ENCODE peak calls at places on chromosome 19, in five cellular contexts. N is adrenal gland, E is transverse colon, X is BJ, Y is fibroblast of mammary gland. D is an unnamed sample.

GRCh38 chr19:34018546-34018945 is 153.8 kb upstream of the LSM14A start:
- DNase-seq in E (no peak), N (no peak), Y (no peak), X (no peak), D (no peak)

GRCh38 chr19:16073481-16073880 is 2.8 kb upstream of the TPM4 start:
- DNase-seq in Y (no peak), N (no peak), E (peak), X (no peak), D (no peak)

GRCh38 chr19:43470288-43470687 is 4.9 kb upstream of the LYPD3 start:
- DNase-seq in X (peak), N (no peak), E (no peak), Y (peak), D (no peak)

GRCh38 chr19:16829822-16830289 is 658 bp downstream of the SIN3B start:
- DNase-seq in X (no peak), E (no peak), N (no peak), Y (no peak), D (no peak)

GRCh38 chr19:1171755-1172352 is 2.2 kb downstream of the SBNO2 start:
- DNase-seq in E (no peak), X (no peak), Y (no peak), N (peak), D (no peak)

GRCh38 chr19:35874392-35874930 is 6.1 kb downstream of the APLP1 start:
- DNase-seq in E (no peak), Y (no peak), N (no peak), X (no peak), D (no peak)

GRCh38 chr19:1041835-1042685 is 2.2 kb downstream of the ABCA7 start:
- DNase-seq in E (peak), X (no peak), Y (peak), N (no peak), D (no peak)

GRCh38 chr19:39516270-39516669 is 1.3 kb downstream of the SELENOV start:
- DNase-seq in Y (no peak), E (no peak), X (no peak), N (no peak), D (no peak)

GRCh38 chr19:13229246-13229645 is 79.0 kb downstream of the IER2 start:
- DNase-seq in E (no peak), X (no peak), Y (no peak), N (no peak), D (no peak)

GRCh38 chr19:16520986-16521624 is 21.1 kb downstream of the CHERP start:
- DNase-seq in E (no peak), Y (no peak), X (no peak), N (no peak), D (no peak)

GRCh38 chr19:3617463-3617862 is 9.1 kb downstream of the CACTIN start:
- DNase-seq in Y (no peak), X (no peak), E (peak), N (no peak), D (no peak)

GRCh38 chr19:21604941-21605548 is 99.6 kb downstream of the ZNF429 start:
- DNase-seq in E (no peak), N (peak), Y (no peak), X (no peak), D (no peak)

GRCh38 chr19:34990578-34991192 is 9.4 kb upstream of the GRAMD1A start:
- DNase-seq in Y (no peak), N (no peak), X (no peak), E (no peak), D (no peak)

GRCh38 chr19:3547301-3547731 is 8.3 kb downstream of the TEKTIP1 start:
- DNase-seq in E (no peak), X (no peak), N (no peak), Y (peak), D (no peak)

GRCh38 chr19:50794074-50794777 is 4.0 kb downstream of the ACP4 start:
- DNase-seq in X (no peak), E (peak), N (no peak), Y (peak), D (no peak)

GRCh38 chr19:47608074-47608907 is 643 bp upstream of the BICRA start:
- DNase-seq in E (peak), X (peak), N (peak), Y (peak), D (peak)
- TF ChIP-seq CTCF in E (peak), X (peak), N (peak), Y (peak), D (no peak)

DNA sequence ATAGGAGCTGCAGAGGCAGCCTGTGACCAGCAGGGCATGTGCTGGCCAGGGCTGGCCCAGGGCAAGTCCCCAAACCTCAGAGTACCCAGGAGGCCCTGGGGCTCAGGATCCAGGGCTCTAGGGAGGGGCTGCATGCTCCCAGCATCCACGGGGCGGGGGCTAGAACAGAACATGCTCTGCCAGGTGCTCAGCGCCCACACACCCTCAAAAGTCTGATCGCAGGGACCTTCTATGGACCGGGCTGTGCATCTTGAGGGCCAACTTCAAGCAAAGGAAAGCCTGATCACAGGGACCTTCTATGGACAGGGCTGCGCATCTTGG is 33.5 kb downstream of the ELL start:
- DNase-seq in N (no peak), E (no peak), X (no peak), Y (no peak), D (no peak)
- TF ChIP-seq CTCF in N (no peak), E (no peak), X (peak), Y (peak), D (no peak)

GRCh38 chr19:23822735-23823134 is 64.0 kb upstream of the ZNF681 start:
- DNase-seq in X (no peak), N (no peak), E (no peak), Y (no peak), D (no peak)

DNA sequence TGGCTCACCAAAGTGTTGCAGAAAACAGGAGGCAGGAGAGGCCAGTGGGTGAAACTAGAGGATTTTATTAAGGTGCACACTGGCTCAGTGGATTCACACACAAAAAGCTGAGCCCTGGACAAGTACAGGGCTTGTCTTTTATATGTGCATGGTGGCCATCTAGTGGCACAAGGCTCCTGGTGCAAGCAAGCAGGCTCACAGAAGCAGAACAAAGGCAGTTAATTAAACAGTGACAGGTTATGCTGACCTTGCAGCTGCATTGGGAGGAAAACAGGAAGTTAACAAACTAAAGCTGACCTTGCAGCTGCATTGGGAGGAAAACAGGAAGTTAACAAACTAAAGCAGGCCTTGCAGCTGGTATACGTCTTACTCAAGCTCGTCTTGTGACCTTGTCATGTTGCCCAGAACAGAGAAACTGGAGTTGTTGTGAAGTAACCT is 65.3 kb upstream of the ZNF681 start:
- DNase-seq in E (peak), Y (peak), N (no peak), X (no peak), D (no peak)
- TF ChIP-seq CTCF in E (peak), Y (peak), N (peak), X (no peak), D (no peak)

DNA sequence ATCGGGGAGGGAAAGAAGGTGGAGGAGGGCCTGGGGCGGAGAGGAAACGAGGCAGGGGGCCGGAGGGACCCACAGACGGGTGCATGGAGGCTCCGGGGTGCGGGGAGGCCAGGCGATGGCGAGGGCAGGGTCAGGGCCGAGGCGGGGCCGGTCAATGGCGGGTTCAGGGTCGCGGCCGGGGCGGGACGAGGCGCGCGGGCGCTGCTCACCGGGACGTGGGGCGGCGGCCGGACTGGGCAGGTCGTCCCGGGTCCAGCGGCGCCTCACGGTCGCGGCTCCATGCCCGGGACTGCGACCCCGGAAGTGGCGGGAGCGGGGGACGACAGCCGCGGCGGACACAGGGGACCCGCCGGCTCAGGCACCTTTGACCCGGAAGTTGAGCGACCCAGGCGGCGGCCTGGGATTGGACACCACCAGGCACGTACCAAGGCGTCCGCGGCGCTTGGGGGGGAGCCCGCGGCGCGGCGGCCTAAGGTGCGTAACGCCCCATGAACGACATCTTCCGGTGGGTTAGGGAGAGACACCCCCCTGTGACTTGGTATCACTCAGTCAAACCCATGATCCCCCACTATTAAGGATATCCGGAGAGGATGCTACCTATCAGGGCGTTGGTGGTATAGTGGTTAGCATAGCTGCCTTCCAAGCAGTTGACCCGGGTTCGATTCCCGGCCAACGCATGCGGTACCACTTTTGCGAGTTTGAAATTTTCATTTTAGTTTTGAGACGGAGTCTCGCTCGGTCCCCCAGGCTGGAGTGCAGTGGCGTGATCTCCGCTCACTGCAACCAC is at the start of gene DPP9:
- DNase-seq in Y (peak), X (peak), N (peak), E (peak), D (peak)
- TF ChIP-seq CTCF in Y (no peak), X (peak), N (peak), E (peak), D (peak)

DNA sequence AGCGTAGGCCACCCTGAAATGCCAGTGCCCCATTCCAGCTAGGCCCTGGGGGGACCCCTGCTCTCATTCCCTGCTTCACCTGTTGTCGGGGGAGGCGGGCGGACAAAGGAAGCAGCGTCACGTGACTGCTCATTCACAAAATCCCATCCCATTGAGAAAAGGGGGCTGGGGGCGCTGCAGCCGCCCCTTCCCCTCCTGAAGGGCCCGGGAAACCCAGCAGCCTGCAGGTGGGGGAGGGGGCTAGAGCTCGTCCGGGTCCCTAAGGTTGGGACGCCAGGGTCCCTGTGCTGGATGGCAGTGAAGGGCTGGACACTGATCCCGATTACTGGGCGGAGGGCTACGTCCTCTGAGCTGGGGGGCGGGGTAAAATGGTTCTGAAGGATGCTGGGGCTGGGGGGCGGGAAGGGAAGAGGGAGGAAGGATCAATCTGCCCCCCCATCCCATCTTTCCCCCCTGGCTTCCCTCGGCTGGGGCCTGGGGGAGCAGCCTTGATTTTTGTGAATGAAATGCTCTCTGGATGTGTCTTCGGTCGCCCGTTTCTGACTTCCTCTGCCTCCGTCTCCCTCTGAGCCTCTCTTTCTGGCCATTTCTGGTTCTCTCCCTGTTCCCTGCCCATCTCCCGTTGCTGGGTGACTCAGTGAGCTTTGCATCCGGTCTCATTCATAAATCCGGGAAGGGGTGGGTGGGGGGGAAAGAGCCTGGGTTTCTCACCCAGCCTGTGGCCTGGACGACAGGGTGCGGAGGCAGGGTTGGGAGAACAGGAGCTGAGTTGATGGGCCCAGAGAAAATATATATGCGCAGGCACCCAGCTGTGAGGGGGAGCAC is 816 bp downstream of the SPRED3 start:
- DNase-seq in E (no peak), Y (peak), N (no peak), X (no peak), D (no peak)
- TF ChIP-seq CTCF in E (no peak), Y (no peak), N (no peak), X (no peak), D (no peak)

DNA sequence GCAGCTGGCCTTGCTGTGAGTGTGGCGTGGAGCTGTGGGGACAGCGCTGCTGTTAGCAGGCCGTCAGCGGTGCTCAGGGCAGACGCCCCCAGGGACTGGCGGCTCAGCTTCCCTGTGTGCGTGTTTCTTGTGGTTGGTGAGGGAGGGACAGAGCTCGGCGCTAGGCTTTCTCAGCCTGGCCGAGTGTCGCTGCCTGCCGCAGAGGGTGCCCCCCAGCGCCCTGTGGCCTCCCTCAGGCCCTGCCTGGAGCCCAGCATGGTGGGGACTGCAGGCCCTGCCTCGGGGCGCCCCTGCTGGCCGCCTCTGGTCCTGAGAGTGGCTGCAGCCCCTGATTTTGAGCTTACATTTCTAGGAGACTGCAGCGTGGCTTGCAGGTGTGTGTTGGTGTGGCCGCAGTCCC is 35.5 kb downstream of the DOT1L start:
- DNase-seq in E (no peak), N (no peak), Y (no peak), X (no peak), D (no peak)
- TF ChIP-seq CTCF in E (no peak), N (no peak), Y (no peak), X (peak), D (peak)

GRCh38 chr19:9584073-9584833 is at the start of gene ZNF121:
- DNase-seq in X (no peak), E (peak), Y (peak), N (peak), D (peak)

GRCh38 chr19:9586764-9587163 is 2.5 kb upstream of the ZNF121 start:
- DNase-seq in E (peak), N (peak), Y (peak), X (no peak), D (peak)
- TF ChIP-seq CTCF in E (peak), N (peak), Y (peak), X (peak), D (peak)

DNA sequence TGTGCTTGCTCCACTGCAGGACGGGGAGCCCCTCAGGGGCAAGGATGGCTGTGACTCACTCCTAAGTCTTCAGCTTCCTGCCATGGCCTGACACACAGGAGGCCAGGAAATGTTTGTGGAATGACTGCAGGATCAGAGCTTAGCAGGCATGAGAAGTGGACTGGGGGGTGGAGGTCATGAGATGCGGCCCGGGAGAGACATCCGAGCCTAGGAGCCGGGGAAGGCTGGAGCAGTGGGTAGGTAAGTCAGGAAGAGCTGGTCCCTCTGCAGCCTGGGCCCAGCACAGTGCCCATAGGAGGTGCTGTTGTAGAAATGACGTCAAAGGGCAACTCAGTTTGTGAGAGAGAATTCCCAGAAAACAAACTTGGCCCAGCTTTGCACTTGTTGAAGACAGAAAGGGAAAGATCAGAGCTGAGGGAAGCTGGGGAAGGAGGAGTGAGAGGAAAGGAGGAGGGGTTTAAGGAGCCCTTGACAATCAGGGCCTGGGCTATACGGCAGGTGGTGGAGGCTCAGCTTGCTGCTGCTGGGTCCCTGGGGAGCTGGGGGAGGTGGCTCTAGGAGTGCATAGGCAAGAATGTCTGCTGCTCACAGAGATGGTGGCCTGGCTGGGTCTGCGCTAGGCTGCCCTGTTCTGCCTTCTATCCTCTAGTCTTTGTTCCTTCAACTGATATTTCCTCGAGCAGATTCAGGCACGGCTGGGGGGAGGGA is 18.5 kb downstream of the POU2F2 start:
- DNase-seq in N (no peak), X (peak), E (no peak), Y (peak), D (no peak)
- TF ChIP-seq CTCF in N (no peak), X (peak), E (no peak), Y (peak), D (no peak)

DNA sequence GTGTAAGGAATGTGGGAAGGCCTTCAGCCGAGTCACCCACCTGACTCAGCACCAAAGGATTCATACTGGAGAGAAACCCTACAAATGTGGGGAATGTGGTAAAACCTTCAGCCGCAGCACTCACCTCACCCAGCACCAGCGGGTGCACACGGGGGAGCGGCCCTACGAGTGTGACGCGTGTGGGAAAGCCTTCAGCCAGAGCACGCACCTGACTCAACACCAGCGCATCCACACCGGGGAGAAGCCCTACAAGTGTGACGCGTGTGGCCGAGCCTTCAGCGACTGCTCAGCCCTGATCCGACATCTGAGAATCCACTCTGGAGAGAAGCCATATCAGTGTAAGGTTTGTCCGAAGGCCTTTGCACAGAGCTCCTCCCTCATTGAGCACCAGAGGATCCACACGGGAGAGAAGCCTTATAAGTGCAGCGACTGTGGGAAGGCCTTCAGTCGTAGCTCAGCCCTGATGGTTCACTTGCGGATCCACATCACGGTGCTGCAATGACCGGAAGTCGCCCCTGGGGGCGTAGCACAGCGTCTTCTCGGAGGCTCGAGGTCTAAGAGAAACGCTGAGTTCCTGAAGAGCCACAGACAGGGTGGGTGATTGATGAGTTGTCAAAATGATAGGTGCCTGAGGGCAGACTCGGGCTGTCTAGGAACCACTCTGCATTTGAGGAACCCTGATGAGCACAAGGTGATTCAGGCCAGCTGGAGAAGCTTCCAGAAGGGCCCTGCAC is 12.2 kb downstream of the ZSCAN22 start:
- DNase-seq in X (no peak), Y (peak), N (no peak), E (no peak), D (no peak)
- TF ChIP-seq CTCF in X (no peak), Y (no peak), N (no peak), E (no peak), D (no peak)

GRCh38 chr19:32460476-32460875 is 54.9 kb downstream of the DPY19L3 start:
- DNase-seq in X (no peak), E (no peak), Y (no peak), N (no peak), D (no peak)

GRCh38 chr19:32459199-32459865 is 53.8 kb downstream of the DPY19L3 start:
- DNase-seq in X (no peak), E (no peak), Y (no peak), N (no peak), D (no peak)

GRCh38 chr19:32465176-32465575 is 59.6 kb downstream of the DPY19L3 start:
- DNase-seq in N (no peak), X (no peak), E (no peak), Y (no peak), D (no peak)

GRCh38 chr19:32469796-32470195 is 64.2 kb downstream of the DPY19L3 start:
- DNase-seq in X (no peak), Y (peak), N (no peak), E (no peak), D (no peak)

GRCh38 chr19:32464279-32464678 is 58.7 kb downstream of the DPY19L3 start:
- DNase-seq in E (no peak), N (no peak), X (no peak), Y (peak), D (no peak)
- TF ChIP-seq CTCF in E (no peak), N (peak), X (peak), Y (peak), D (no peak)

D was measured in mesothelial cell of epicardium.